ENCODE peak calls at places on chromosomes 13 and 19, in ten cellular contexts. S is psoas muscle; N is AG20443; A is T follicular helper cell; Y is IMR-90; R is activated CD4-positive, alpha-beta T cell treated with anti-CD3 and anti-CD28 coated beads, Interleukin-2, amount 10 ng/mL, durations not matched to agents 7 days and 5 days; I is iPS-NIHi11; E is lung microvascular endothelial cell; X is naive thymus-derived CD8-positive, alpha-beta T cell; P is activated gamma-delta T cell treated with Interleukin-2 at 50 U/mL for 16 hours. F is an unnamed sample.
A peak's percentile ranks its signal among the peaks of the same experiment; 100 is the strongest.

GRCh38 chr13:32225494-32225931 is 89.7 kb downstream of the ZAR1L start:
- DNase-seq in S (no peak), N (peak; percentile 23), A (no peak), Y (peak; percentile 92), R (no peak), I (no peak), E (peak; percentile 6), X (no peak), P (no peak), F (no peak)

GRCh38 chr13:43057653-43058317 is 34.4 kb downstream of the DNAJC15 start:
- DNase-seq in S (no peak), N (no peak), A (peak; percentile 67), Y (no peak), R (peak; percentile 21), I (no peak), E (peak; percentile 90), X (peak; percentile 34), P (peak; percentile 6), F (no peak)

GRCh38 chr19:38502410-38503143 is 69.1 kb downstream of the RYR1 start:
- DNase-seq in S (no peak), N (no peak), A (no peak), Y (no peak), R (no peak), I (no peak), E (no peak), X (no peak), P (no peak), F (no peak)

GRCh38 chr13:63425131-63425530 is 2009.5 kb upstream of the PCDH20 start:
- DNase-seq in S (no peak), N (no peak), A (no peak), Y (peak; percentile 43), R (no peak), I (no peak), E (no peak), X (no peak), P (no peak), F (no peak)

GRCh38 chr19:13459351-13459750 is 46.9 kb downstream of the CACNA1A start:
- DNase-seq in S (no peak), N (no peak), A (no peak), Y (no peak), R (no peak), I (peak; percentile 32), E (no peak), X (no peak), P (no peak), F (no peak)

GRCh38 chr13:97131447-97131846 is 90.7 kb upstream of the MBNL2 start:
- DNase-seq in S (no peak), N (no peak), A (no peak), Y (no peak), R (no peak), I (no peak), E (no peak), X (no peak), P (no peak), F (no peak)

GRCh38 chr19:5114713-5115112 is 145.8 kb downstream of the KDM4B start:
- DNase-seq in S (no peak), N (no peak), A (no peak), Y (no peak), R (no peak), I (no peak), E (no peak), X (no peak), P (no peak), F (no peak)

GRCh38 chr19:10105241-10106099 is 692 bp upstream of the PPAN start:
- DNase-seq in S (no peak), N (no peak), A (peak; percentile 57), Y (no peak), R (peak; percentile 68), I (no peak), E (no peak), X (peak; percentile 46), P (peak; percentile 47), F (no peak)